ENCODE peak calls at places on chromosome 7, in ten cellular contexts. M is A549, F is transverse colon, A is stomach, B is GM12878, K is SK-N-SH, U is suprapubic skin, T is sigmoid colon, V is ovary, J is H1. Y is an unnamed sample.

GRCh38 chr7:45171946-45172345 is 14.4 kb downstream of the RAMP3 start:
- DNase-seq in M (no peak), F (no peak), A (no peak), B (no peak), K (no peak), U (peak), T (peak), V (peak), J (no peak), Y (no peak)

GRCh38 chr7:10793995-10794780 is 179.5 kb upstream of the PHF14 start:
- DNase-seq in M (no peak), F (no peak), A (no peak), B (no peak), K (no peak), U (no peak), T (no peak), V (no peak), J (no peak), Y (no peak)

GRCh38 chr7:106952658-106953231 is 87.7 kb downstream of the PIK3CG start:
- DNase-seq in M (no peak), F (peak), A (no peak), B (no peak), K (no peak), U (no peak), T (peak), V (no peak), J (no peak), Y (peak)

GRCh38 chr7:17878621-17879020 is 61.7 kb downstream of the SNX13 start:
- DNase-seq in M (no peak), F (no peak), A (no peak), B (no peak), K (no peak), U (no peak), T (no peak), V (no peak), J (no peak), Y (no peak)

GRCh38 chr7:91054374-91054773 is 209.9 kb upstream of the FZD1 start:
- DNase-seq in M (no peak), F (no peak), A (no peak), B (no peak), K (no peak), U (no peak), T (no peak), V (no peak), J (no peak), Y (no peak)

GRCh38 chr7:12866237-12866636 is 178.8 kb downstream of the ARL4A start:
- DNase-seq in M (no peak), F (no peak), A (no peak), B (no peak), K (no peak), U (no peak), T (no peak), V (no peak), J (no peak), Y (no peak)

GRCh38 chr7:151566897-151567320 is 47.2 kb upstream of the RHEB start:
- DNase-seq in M (no peak), F (no peak), A (no peak), B (no peak), K (no peak), U (no peak), T (peak), V (no peak), J (no peak), Y (no peak)

GRCh38 chr7:153432056-153432455 is 620.1 kb upstream of the DPP6 start:
- DNase-seq in M (no peak), F (no peak), A (no peak), B (no peak), K (no peak), U (no peak), T (no peak), V (no peak), J (peak), Y (no peak)

GRCh38 chr7:33193308-33193864 is 64.0 kb downstream of the BBS9 start:
- DNase-seq in M (no peak), F (no peak), A (no peak), B (no peak), K (no peak), U (no peak), T (no peak), V (no peak), J (no peak), Y (no peak)

GRCh38 chr7:158782638-158783490 is 46.4 kb downstream of the ESYT2 start:
- DNase-seq in M (peak), F (peak), A (no peak), B (no peak), K (no peak), U (peak), T (peak), V (peak), J (peak), Y (peak)

GRCh38 chr7:99267530-99268360 is 4.9 kb upstream of the MYH16 start:
- DNase-seq in M (peak), F (no peak), A (peak), B (no peak), K (no peak), U (no peak), T (no peak), V (no peak), J (no peak), Y (no peak)

GRCh38 chr7:12749069-12749468 is 61.6 kb downstream of the ARL4A start:
- DNase-seq in M (no peak), F (no peak), A (no peak), B (no peak), K (no peak), U (no peak), T (no peak), V (no peak), J (no peak), Y (no peak)

GRCh38 chr7:137835486-137836112 is 11.2 kb downstream of the DGKI start:
- DNase-seq in M (no peak), F (no peak), A (no peak), B (no peak), K (no peak), U (no peak), T (no peak), V (no peak), J (no peak), Y (no peak)

GRCh38 chr7:69598081-69598486 is at the start of gene AUTS2:
- DNase-seq in M (peak), F (peak), A (peak), B (no peak), K (peak), U (peak), T (peak), V (peak), J (peak), Y (peak)

GRCh38 chr7:41995632-41996271 is 241.3 kb downstream of the GLI3 start:
- DNase-seq in M (no peak), F (no peak), A (no peak), B (no peak), K (no peak), U (no peak), T (no peak), V (no peak), J (no peak), Y (no peak)

GRCh38 chr7:20220824-20221547 is 3.8 kb upstream of the MACC1 start:
- DNase-seq in M (no peak), F (peak), A (no peak), B (no peak), K (no peak), U (no peak), T (no peak), V (no peak), J (no peak), Y (no peak)

GRCh38 chr7:76356823-76357222 is 2.0 kb downstream of the YWHAG start:
- DNase-seq in M (no peak), F (peak), A (no peak), B (no peak), K (peak), U (no peak), T (peak), V (no peak), J (no peak), Y (no peak)

GRCh38 chr7:50914460-50914859 is 131.8 kb upstream of the GRB10 start:
- DNase-seq in M (no peak), F (no peak), A (no peak), B (no peak), K (no peak), U (no peak), T (no peak), V (no peak), J (no peak), Y (no peak)

GRCh38 chr7:36224916-36225858 is 72.1 kb downstream of the EEPD1 start:
- DNase-seq in M (no peak), F (no peak), A (no peak), B (no peak), K (no peak), U (no peak), T (no peak), V (no peak), J (no peak), Y (no peak)

GRCh38 chr7:84790873-84791272 is 396.0 kb downstream of the SEMA3D start:
- DNase-seq in M (no peak), F (no peak), A (no peak), B (no peak), K (no peak), U (no peak), T (no peak), V (no peak), J (no peak), Y (no peak)

GRCh38 chr7:54015251-54015650 is 526.9 kb upstream of the VSTM2A start:
- DNase-seq in M (no peak), F (no peak), A (no peak), B (no peak), K (no peak), U (no peak), T (no peak), V (no peak), J (no peak), Y (no peak)

GRCh38 chr7:137164251-137164650 is 179.3 kb downstream of the PTN start:
- DNase-seq in M (no peak), F (no peak), A (no peak), B (no peak), K (no peak), U (no peak), T (no peak), V (no peak), J (no peak), Y (no peak)

GRCh38 chr7:17300012-17300411 is 1.6 kb downstream of the AHR start:
- DNase-seq in M (no peak), F (no peak), A (no peak), B (no peak), K (no peak), U (no peak), T (no peak), V (no peak), J (no peak), Y (no peak)

GRCh38 chr7:97405842-97406241 is 288.3 kb downstream of the SDHAF3 start:
- DNase-seq in M (no peak), F (no peak), A (no peak), B (no peak), K (no peak), U (no peak), T (no peak), V (no peak), J (no peak), Y (no peak)

GRCh38 chr7:135519233-135519688 is 9.4 kb upstream of the CNOT4 start:
- DNase-seq in M (no peak), F (no peak), A (no peak), B (no peak), K (no peak), U (no peak), T (no peak), V (no peak), J (no peak), Y (no peak)

GRCh38 chr7:151233111-151233701 is 923 bp downstream of the CHPF2 start:
- DNase-seq in M (peak), F (no peak), A (peak), B (no peak), K (peak), U (peak), T (peak), V (peak), J (no peak), Y (no peak)

GRCh38 chr7:106127984-106128780 is 16.1 kb upstream of the SYPL1 start:
- DNase-seq in M (no peak), F (no peak), A (no peak), B (no peak), K (no peak), U (no peak), T (no peak), V (no peak), J (no peak), Y (no peak)

GRCh38 chr7:17436126-17436525 is 137.7 kb downstream of the AHR start:
- DNase-seq in M (no peak), F (no peak), A (no peak), B (no peak), K (no peak), U (no peak), T (no peak), V (no peak), J (no peak), Y (no peak)

GRCh38 chr7:65233409-65234034 is 140.1 kb upstream of the ZNF92 start:
- DNase-seq in M (no peak), F (no peak), A (no peak), B (no peak), K (no peak), U (no peak), T (no peak), V (no peak), J (no peak), Y (no peak)

GRCh38 chr7:137923380-137923779 is 76.6 kb upstream of the DGKI start:
- DNase-seq in M (peak), F (no peak), A (no peak), B (no peak), K (no peak), U (no peak), T (no peak), V (no peak), J (no peak), Y (no peak)

GRCh38 chr7:39589323-39590111 is 23.3 kb downstream of the YAE1 start:
- DNase-seq in M (no peak), F (no peak), A (no peak), B (peak), K (no peak), U (no peak), T (no peak), V (no peak), J (no peak), Y (peak)

GRCh38 chr7:138226001-138226476 is 149.8 kb downstream of the AKR1D1 start:
- DNase-seq in M (no peak), F (no peak), A (no peak), B (no peak), K (peak), U (no peak), T (no peak), V (no peak), J (no peak), Y (no peak)

GRCh38 chr7:108301387-108301786 is 154.8 kb downstream of the NRCAM start:
- DNase-seq in M (no peak), F (no peak), A (no peak), B (no peak), K (no peak), U (no peak), T (no peak), V (no peak), J (no peak), Y (no peak)

GRCh38 chr7:108303332-108303731 is 152.9 kb downstream of the NRCAM start:
- DNase-seq in M (no peak), F (no peak), A (no peak), B (no peak), K (no peak), U (no peak), T (no peak), V (no peak), J (no peak), Y (no peak)

GRCh38 chr7:108294595-108294994 is 161.6 kb downstream of the NRCAM start:
- DNase-seq in M (no peak), F (no peak), A (no peak), B (no peak), K (no peak), U (no peak), T (no peak), V (no peak), J (no peak), Y (no peak)

GRCh38 chr7:108296911-108297310 is 159.3 kb downstream of the NRCAM start:
- DNase-seq in M (no peak), F (no peak), A (no peak), B (no peak), K (no peak), U (no peak), T (no peak), V (no peak), J (no peak), Y (no peak)

GRCh38 chr7:108299251-108300014 is 156.8 kb downstream of the NRCAM start:
- DNase-seq in M (no peak), F (no peak), A (no peak), B (no peak), K (no peak), U (no peak), T (no peak), V (no peak), J (no peak), Y (no peak)
- TF ChIP-seq EP300 in M (peak), F (no peak), A (no peak), B (no peak), K (no peak), U (no peak), T (no peak), V (no peak), J (no peak), Y (no peak)

DNA sequence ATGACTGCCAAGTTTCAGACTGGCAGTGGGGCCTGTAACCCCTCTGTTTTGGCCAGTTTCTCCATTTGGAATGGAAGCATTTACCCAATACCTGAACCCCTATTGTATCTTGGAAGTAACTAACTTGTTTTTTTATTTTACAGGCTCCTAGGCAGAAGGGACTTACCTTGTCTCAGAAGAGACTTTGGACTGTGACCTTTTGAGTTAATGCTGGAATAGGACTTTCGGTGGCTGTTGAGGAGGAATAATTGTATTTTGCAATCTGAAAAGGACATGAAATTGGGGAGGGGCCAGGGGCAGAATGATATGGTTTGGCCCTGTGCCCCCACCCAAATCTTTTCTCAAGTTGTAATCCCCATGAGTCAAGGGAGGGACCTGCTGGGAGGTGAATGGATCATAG is 20.0 kb upstream of the MKLN1 start:
- DNase-seq in M (no peak), F (no peak), A (no peak), B (no peak), K (no peak), U (no peak), T (no peak), V (no peak), J (no peak), Y (no peak)
- TF ChIP-seq EP300 in M (no peak), F (no peak), A (no peak), B (no peak), K (no peak), U (no peak), T (no peak), V (no peak), J (no peak), Y (no peak)

GRCh38 chr7:47266799-47267198 is 315.1 kb downstream of the TNS3 start:
- DNase-seq in M (no peak), F (peak), A (peak), B (no peak), K (no peak), U (no peak), T (peak), V (no peak), J (no peak), Y (no peak)
- TF ChIP-seq EP300 in M (no peak), F (no peak), A (no peak), B (no peak), K (no peak), U (no peak), T (no peak), V (no peak), J (no peak), Y (no peak)

GRCh38 chr7:157357129-157358040 is 20.6 kb downstream of the DNAJB6 start:
- DNase-seq in M (no peak), F (no peak), A (no peak), B (peak), K (no peak), U (peak), T (no peak), V (no peak), J (no peak), Y (no peak)

GRCh38 chr7:157347217-157347904 is 10.6 kb downstream of the DNAJB6 start:
- DNase-seq in M (no peak), F (peak), A (no peak), B (no peak), K (no peak), U (no peak), T (peak), V (peak), J (no peak), Y (peak)

GRCh38 chr7:157355784-157356511 is 19.1 kb downstream of the DNAJB6 start:
- DNase-seq in M (no peak), F (no peak), A (peak), B (no peak), K (peak), U (peak), T (no peak), V (no peak), J (no peak), Y (no peak)

GRCh38 chr7:157348548-157348947 is 11.7 kb downstream of the DNAJB6 start:
- DNase-seq in M (no peak), F (no peak), A (no peak), B (no peak), K (no peak), U (no peak), T (no peak), V (no peak), J (no peak), Y (no peak)

GRCh38 chr7:157352506-157352905 is 15.7 kb downstream of the DNAJB6 start:
- DNase-seq in M (no peak), F (no peak), A (no peak), B (no peak), K (no peak), U (no peak), T (peak), V (no peak), J (no peak), Y (no peak)
- TF ChIP-seq EP300 in M (no peak), F (no peak), A (no peak), B (no peak), K (no peak), U (no peak), T (no peak), V (no peak), J (no peak), Y (no peak)

GRCh38 chr7:95396136-95397032 is at the start of gene PON3:
- DNase-seq in M (peak), F (peak), A (peak), B (no peak), K (no peak), U (no peak), T (peak), V (peak), J (peak), Y (no peak)
- TF ChIP-seq EP300 in M (no peak), F (no peak), A (no peak), B (no peak), K (no peak), U (no peak), T (no peak), V (no peak), J (no peak), Y (no peak)

GRCh38 chr7:1232623-1233327 is at the start of gene UNCX:
- DNase-seq in M (no peak), F (no peak), A (no peak), B (no peak), K (no peak), U (no peak), T (no peak), V (no peak), J (no peak), Y (no peak)
- TF ChIP-seq EP300 in M (no peak), F (no peak), A (no peak), B (no peak), K (no peak), U (no peak), T (no peak), V (no peak), J (no peak), Y (no peak)

GRCh38 chr7:66894463-66895080 is 26.5 kb upstream of the TMEM248 start:
- DNase-seq in M (no peak), F (no peak), A (no peak), B (no peak), K (no peak), U (no peak), T (no peak), V (no peak), J (peak), Y (no peak)
- TF ChIP-seq EP300 in M (no peak), F (no peak), A (no peak), B (no peak), K (no peak), U (no peak), T (no peak), V (no peak), J (no peak), Y (no peak)

DNA sequence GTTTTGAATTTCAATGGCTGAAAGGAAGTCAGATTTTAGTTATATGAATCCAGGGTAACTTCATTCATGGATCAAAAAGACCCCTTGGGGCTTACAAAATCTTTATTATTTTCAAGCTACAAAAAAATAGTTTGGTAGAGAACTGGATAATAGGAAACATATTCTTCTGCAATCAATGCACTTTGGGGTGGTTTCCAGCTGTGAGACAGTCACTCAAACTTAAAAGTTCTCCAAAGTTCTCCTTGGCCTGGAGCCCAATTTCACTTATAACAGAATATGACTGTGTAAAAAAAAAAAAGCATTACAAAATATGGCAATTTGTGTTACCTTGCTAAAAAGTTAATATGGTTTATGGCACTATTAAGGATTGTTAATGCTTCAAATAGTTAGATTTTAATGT is 255.5 kb downstream of the AGMO start:
- DNase-seq in M (no peak), F (no peak), A (no peak), B (no peak), K (no peak), U (no peak), T (no peak), V (no peak), J (no peak), Y (no peak)
- TF ChIP-seq EP300 in M (no peak), F (no peak), A (no peak), B (no peak), K (no peak), U (no peak), T (no peak), V (no peak), J (no peak), Y (no peak)

GRCh38 chr7:1175597-1175966 is 15.6 kb upstream of the ZFAND2A start:
- DNase-seq in M (no peak), F (no peak), A (no peak), B (no peak), K (no peak), U (no peak), T (no peak), V (no peak), J (no peak), Y (no peak)

GRCh38 chr7:1174881-1175596 is 15.0 kb upstream of the ZFAND2A start:
- DNase-seq in M (no peak), F (no peak), A (no peak), B (no peak), K (no peak), U (no peak), T (no peak), V (no peak), J (no peak), Y (no peak)

GRCh38 chr7:1175967-1176851 is 16.2 kb upstream of the ZFAND2A start:
- DNase-seq in M (peak), F (peak), A (peak), B (peak), K (peak), U (peak), T (peak), V (peak), J (peak), Y (peak)

GRCh38 chr7:1172666-1173523 is 12.9 kb upstream of the ZFAND2A start:
- DNase-seq in M (no peak), F (no peak), A (no peak), B (no peak), K (no peak), U (no peak), T (no peak), V (no peak), J (no peak), Y (no peak)

GRCh38 chr7:1176891-1177373 is 16.9 kb upstream of the ZFAND2A start:
- DNase-seq in M (peak), F (peak), A (peak), B (peak), K (peak), U (no peak), T (no peak), V (peak), J (peak), Y (peak)
- TF ChIP-seq EP300 in M (no peak), F (no peak), A (no peak), B (no peak), K (no peak), U (no peak), T (no peak), V (no peak), J (no peak), Y (no peak)